ENCODE peak calls at places on chromosomes 11 and 22, in eight cellular contexts. X is CD8-positive, alpha-beta memory T cell; S is body of pancreas; I is Panc1; N is GM23338; O is dorsolateral prefrontal cortex; Q is fibroblast of lung; M is spleen. A is an unnamed sample.

GRCh38 chr11:40140560-40140959 is 1318.9 kb downstream of the LRRC4C start:
- DNase-seq in X (no peak), S (no peak), I (no peak), N (no peak), O (no peak), Q (peak; percentile 95), M (no peak), A (no peak)

GRCh38 chr11:77191429-77191822 is 63.4 kb downstream of the MYO7A start:
- DNase-seq in X (no peak), S (no peak), I (no peak), N (no peak), O (peak; percentile 63), Q (no peak), M (no peak), A (no peak)

GRCh38 chr11:122754028-122754427 is 84.3 kb upstream of the CRTAM start:
- DNase-seq in X (no peak), S (no peak), I (no peak), N (no peak), O (no peak), Q (no peak), M (no peak), A (no peak)

GRCh38 chr11:131690776-131691557 is 320.6 kb downstream of the NTM start:
- DNase-seq in X (no peak), S (no peak), I (no peak), N (peak; percentile 29), O (no peak), Q (no peak), M (no peak), A (no peak)

GRCh38 chr22:48828688-48829087 is 999.0 kb downstream of the BRD1 start:
- DNase-seq in X (no peak), S (no peak), I (no peak), N (no peak), O (peak; percentile 12), Q (no peak), M (peak; percentile 39), A (no peak)

GRCh38 chr11:33454264-33454663 is 197.1 kb downstream of the HIPK3 start:
- DNase-seq in X (no peak), S (no peak), I (no peak), N (no peak), O (no peak), Q (no peak), M (no peak), A (no peak)

GRCh38 chr22:36362819-36363377 is 24.9 kb downstream of the MYH9 start:
- DNase-seq in X (no peak), S (no peak), I (no peak), N (no peak), O (no peak), Q (peak; percentile 62), M (no peak), A (no peak)

GRCh38 chr22:40498454-40499186 is 128.2 kb downstream of the SGSM3 start:
- DNase-seq in X (no peak), S (no peak), I (peak; percentile 98), N (peak; percentile 36), O (no peak), Q (peak; percentile 100), M (no peak), A (peak; percentile 79)

GRCh38 chr11:121881806-121882205 is 234.2 kb downstream of the BLID start:
- DNase-seq in X (no peak), S (no peak), I (no peak), N (no peak), O (no peak), Q (peak; percentile 72), M (no peak), A (no peak)

GRCh38 chr11:94315664-94316063 is 11.3 kb downstream of the IZUMO1R start:
- DNase-seq in X (no peak), S (no peak), I (no peak), N (no peak), O (no peak), Q (peak; percentile 58), M (no peak), A (no peak)

GRCh38 chr11:122101625-122102291 is 14.3 kb downstream of the BLID start:
- DNase-seq in X (no peak), S (peak; percentile 55), I (no peak), N (peak; percentile 87), O (peak; percentile 81), Q (peak; percentile 91), M (no peak), A (no peak)

GRCh38 chr22:37563153-37564081 is 3.1 kb downstream of the CDC42EP1 start:
- DNase-seq in X (no peak), S (peak; percentile 92), I (no peak), N (peak; percentile 55), O (peak; percentile 85), Q (peak; percentile 97), M (no peak), A (peak; percentile 82)

GRCh38 chr11:36462321-36462720 is 47.8 kb downstream of the TRAF6 start:
- DNase-seq in X (no peak), S (no peak), I (no peak), N (no peak), O (no peak), Q (no peak), M (no peak), A (no peak)

GRCh38 chr11:132024587-132025295 is 654.3 kb downstream of the NTM start:
- DNase-seq in X (no peak), S (no peak), I (peak; percentile 12), N (no peak), O (no peak), Q (peak; percentile 92), M (no peak), A (peak; percentile 75)

GRCh38 chr11:90373971-90374370 is 151.1 kb upstream of the CHORDC1 start:
- DNase-seq in X (no peak), S (no peak), I (no peak), N (no peak), O (no peak), Q (no peak), M (no peak), A (no peak)

DNA sequence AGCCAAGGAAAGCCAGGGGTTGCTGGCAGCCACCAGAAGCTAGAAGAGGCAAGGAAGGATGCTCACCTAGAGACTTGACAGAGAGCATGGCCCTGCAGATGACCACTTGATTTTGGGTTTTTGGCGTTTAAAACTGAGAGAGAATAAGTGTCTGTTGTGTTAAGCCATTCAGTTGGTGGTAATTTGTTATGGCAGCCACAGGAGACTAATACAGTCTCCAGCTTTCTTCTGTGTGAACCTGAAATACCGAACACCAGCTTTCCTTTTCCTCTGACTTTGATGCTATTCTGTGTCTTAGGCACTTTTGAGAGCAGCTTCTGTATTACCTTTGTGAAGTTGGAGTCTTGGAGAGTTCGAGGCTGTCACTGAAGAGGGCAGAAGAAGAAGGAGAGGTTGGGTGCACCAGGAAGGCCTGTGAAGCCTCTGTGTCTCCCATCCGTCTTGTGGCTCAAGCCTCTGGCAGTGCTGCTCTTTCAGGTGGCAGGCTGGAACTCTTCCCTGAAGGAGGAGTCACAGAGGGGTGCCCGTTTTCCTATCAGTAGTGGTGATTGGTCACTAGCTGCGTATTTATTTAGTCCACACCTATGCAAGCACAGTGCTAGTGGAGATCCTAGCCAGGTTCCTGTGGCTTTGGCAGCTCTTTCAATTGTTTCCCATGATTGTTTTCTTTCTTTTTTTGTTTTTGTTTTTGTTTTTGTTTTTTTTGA is 2.5 kb downstream of the TBC1D22A start:
- DNase-seq in X (no peak), S (peak; percentile 80), I (no peak), N (no peak), O (no peak), Q (no peak), M (peak; percentile 49), A (no peak)
- H3K27ac ChIP-seq in X (no peak overlapping the region), S (no peak overlapping the region), I (peak overlapping the region; percentile 34), N (no peak overlapping the region), O (no peak overlapping the region), Q (no peak overlapping the region), M (no peak overlapping the region), A (no peak overlapping the region)

GRCh38 chr22:19506212-19506611 is 18.0 kb downstream of the CLDN5 start:
- DNase-seq in X (no peak), S (no peak), I (no peak), N (no peak), O (no peak), Q (no peak), M (no peak), A (no peak)

GRCh38 chr22:19507534-19507861 is 16.7 kb downstream of the CLDN5 start:
- DNase-seq in X (no peak), S (no peak), I (no peak), N (no peak), O (no peak), Q (no peak), M (no peak), A (no peak)

GRCh38 chr22:19508024-19508776 is 16.0 kb downstream of the CLDN5 start:
- DNase-seq in X (no peak), S (no peak), I (no peak), N (no peak), O (no peak), Q (no peak), M (no peak), A (no peak)

GRCh38 chr22:19510919-19511341 is 13.3 kb downstream of the CLDN5 start:
- DNase-seq in X (no peak), S (no peak), I (no peak), N (no peak), O (no peak), Q (no peak), M (no peak), A (peak; percentile 30)

DNA sequence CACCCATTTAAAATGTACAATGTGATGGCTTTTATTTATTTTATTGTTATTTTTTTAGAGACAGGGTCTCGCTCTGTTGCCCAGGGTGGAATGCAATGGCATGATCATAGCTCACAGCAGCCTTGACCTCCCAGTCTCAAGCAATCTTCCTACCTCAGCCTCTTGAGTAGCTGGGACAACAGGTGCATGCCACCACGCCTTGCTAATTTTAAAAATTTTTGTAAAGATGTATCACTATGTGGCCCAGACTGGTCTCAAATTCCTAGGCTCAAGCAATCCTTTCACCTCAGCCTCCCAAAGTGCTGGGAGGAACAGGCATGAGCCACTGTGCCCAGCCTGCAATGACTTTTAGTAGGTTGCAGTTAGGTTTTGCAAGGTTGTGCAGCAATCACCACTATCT is 14.3 kb downstream of the CLDN5 start:
- DNase-seq in X (no peak), S (no peak), I (no peak), N (no peak), O (no peak), Q (no peak), M (no peak), A (no peak)
- H3K27ac ChIP-seq in X (no peak overlapping the region), S (no peak overlapping the region), I (no peak overlapping the region), N (no peak overlapping the region), O (no peak overlapping the region), Q (no peak overlapping the region), M (no peak overlapping the region), A (no peak overlapping the region)

GRCh38 chr22:42132457-42132856 is 1.8 kb upstream of the CYP2D6 start:
- DNase-seq in X (no peak), S (no peak), I (no peak), N (peak; percentile 33), O (peak; percentile 29), Q (no peak), M (no peak), A (no peak)

GRCh38 chr22:42131562-42131961 is 952 bp upstream of the CYP2D6 start:
- DNase-seq in X (no peak), S (no peak), I (no peak), N (peak; percentile 28), O (peak; percentile 29), Q (no peak), M (no peak), A (no peak)

GRCh38 chr22:42127606-42128005 is 3.0 kb downstream of the CYP2D6 start:
- DNase-seq in X (no peak), S (no peak), I (no peak), N (no peak), O (no peak), Q (no peak), M (no peak), A (no peak)
- H3K27ac ChIP-seq in X (no peak overlapping the region), S (no peak overlapping the region), I (no peak overlapping the region), N (no peak overlapping the region), O (no peak overlapping the region), Q (no peak overlapping the region), M (no peak overlapping the region), A (no peak overlapping the region)

GRCh38 chr11:124380585-124380984 is 3.7 kb downstream of the OR8B2 start:
- DNase-seq in X (no peak), S (no peak), I (no peak), N (no peak), O (no peak), Q (no peak), M (no peak), A (no peak)

GRCh38 chr11:124376280-124376679 is 8.0 kb downstream of the OR8B2 start:
- DNase-seq in X (no peak), S (no peak), I (no peak), N (no peak), O (no peak), Q (no peak), M (no peak), A (no peak)
- H3K27ac ChIP-seq in X (no peak overlapping the region), S (no peak overlapping the region), I (no peak overlapping the region), N (no peak overlapping the region), O (no peak overlapping the region), Q (no peak overlapping the region), M (no peak overlapping the region), A (no peak overlapping the region)